ENCODE peak calls at places on chromosomes 16 and 17, in five cellular contexts. One of them, this sample, is unnamed. For H3K9me3, the result is how much of the 10 kb centered on the place peaks cover.

GRCh38 chr16:86924537-86924936 is 346.2 kb downstream of the FOXL1 start:
- DNase-seq in Caco-2: no peak
- DNase-seq in fibroblast of lung: peak
- DNase-seq in uterus: no peak
- DNase-seq in CD8-positive, alpha-beta memory T cell: no peak
- DNase-seq in this sample: no peak

GRCh38 chr17:51765558-51766145 is 392.9 kb downstream of the CA10 start:
- DNase-seq in fibroblast of lung: no peak
- DNase-seq in uterus: no peak
- DNase-seq in Caco-2: no peak
- DNase-seq in CD8-positive, alpha-beta memory T cell: no peak
- DNase-seq in this sample: no peak

GRCh38 chr17:82882715-82883446 is 43.1 kb upstream of the ZNF750 start:
- DNase-seq in Caco-2: no peak
- DNase-seq in uterus: no peak
- DNase-seq in CD8-positive, alpha-beta memory T cell: peak
- DNase-seq in fibroblast of lung: no peak
- DNase-seq in this sample: peak

GRCh38 chr16:8032406-8032805 is 557.9 kb downstream of the TMEM114 start:
- DNase-seq in fibroblast of lung: no peak
- DNase-seq in Caco-2: no peak
- DNase-seq in CD8-positive, alpha-beta memory T cell: no peak
- DNase-seq in uterus: no peak
- DNase-seq in this sample: no peak

GRCh38 chr17:289409-289808 is 63.2 kb downstream of the RPH3AL start:
- DNase-seq in uterus: peak
- DNase-seq in CD8-positive, alpha-beta memory T cell: no peak
- DNase-seq in fibroblast of lung: no peak
- DNase-seq in Caco-2: no peak
- DNase-seq in this sample: no peak

GRCh38 chr17:47717845-47718621 is 15.0 kb upstream of the TBX21 start:
- DNase-seq in Caco-2: no peak
- DNase-seq in fibroblast of lung: no peak
- DNase-seq in uterus: no peak
- DNase-seq in CD8-positive, alpha-beta memory T cell: no peak
- DNase-seq in this sample: no peak

GRCh38 chr17:38572665-38573365 is 32.9 kb downstream of the SRCIN1 start:
- DNase-seq in uterus: no peak
- DNase-seq in CD8-positive, alpha-beta memory T cell: no peak
- DNase-seq in Caco-2: peak
- DNase-seq in fibroblast of lung: no peak
- DNase-seq in this sample: no peak

GRCh38 chr17:77827039-77827438 is 131.5 kb upstream of the TNRC6C start:
- DNase-seq in uterus: no peak
- DNase-seq in fibroblast of lung: no peak
- DNase-seq in CD8-positive, alpha-beta memory T cell: no peak
- DNase-seq in Caco-2: no peak
- DNase-seq in this sample: no peak

GRCh38 chr17:8057691-8058114 is 18.8 kb downstream of the ALOX15B start:
- DNase-seq in uterus: no peak
- DNase-seq in CD8-positive, alpha-beta memory T cell: peak
- DNase-seq in Caco-2: peak
- DNase-seq in fibroblast of lung: peak
- DNase-seq in this sample: no peak

GRCh38 chr16:38941-39892 is 14.2 kb downstream of the POLR3K start:
- DNase-seq in uterus: no peak
- DNase-seq in fibroblast of lung: no peak
- DNase-seq in Caco-2: no peak
- DNase-seq in CD8-positive, alpha-beta memory T cell: peak
- DNase-seq in this sample: peak

GRCh38 chr16:11047939-11048500 is 103.7 kb downstream of the CLEC16A start:
- DNase-seq in Caco-2: no peak
- DNase-seq in uterus: no peak
- DNase-seq in CD8-positive, alpha-beta memory T cell: no peak
- DNase-seq in fibroblast of lung: no peak
- DNase-seq in this sample: no peak

GRCh38 chr16:85591381-85591780 is 21.7 kb upstream of the GSE1 start:
- DNase-seq in Caco-2: no peak
- DNase-seq in fibroblast of lung: no peak
- DNase-seq in uterus: no peak
- DNase-seq in CD8-positive, alpha-beta memory T cell: no peak
- DNase-seq in this sample: no peak

GRCh38 chr16:19232988-19233387 is 52.5 kb upstream of the CLEC19A start:
- DNase-seq in CD8-positive, alpha-beta memory T cell: no peak
- DNase-seq in fibroblast of lung: no peak
- DNase-seq in Caco-2: no peak
- DNase-seq in uterus: no peak
- DNase-seq in this sample: no peak

GRCh38 chr17:15119928-15120327 is 145.2 kb downstream of the PMP22 start:
- DNase-seq in fibroblast of lung: no peak
- DNase-seq in uterus: no peak
- DNase-seq in Caco-2: no peak
- DNase-seq in CD8-positive, alpha-beta memory T cell: no peak
- DNase-seq in this sample: no peak

GRCh38 chr16:66486773-66487579 is 59.9 kb downstream of the BEAN1 start:
- DNase-seq in fibroblast of lung: peak
- DNase-seq in uterus: peak
- DNase-seq in CD8-positive, alpha-beta memory T cell: no peak
- DNase-seq in Caco-2: no peak
- DNase-seq in this sample: no peak

GRCh38 chr16:11253995-11254912 is 1.8 kb downstream of the SOCS1 start:
- DNase-seq in fibroblast of lung: peak
- DNase-seq in CD8-positive, alpha-beta memory T cell: no peak
- DNase-seq in uterus: peak
- DNase-seq in Caco-2: no peak
- DNase-seq in this sample: no peak

GRCh38 chr16:67394271-67395104 is 1.2 kb upstream of the TPPP3 start:
- DNase-seq in CD8-positive, alpha-beta memory T cell: no peak
- DNase-seq in fibroblast of lung: no peak
- DNase-seq in uterus: no peak
- DNase-seq in Caco-2: no peak
- DNase-seq in this sample: no peak

GRCh38 chr17:34997355-34997862 is 17.1 kb downstream of the LIG3 start:
- DNase-seq in Caco-2: no peak
- DNase-seq in uterus: peak
- DNase-seq in fibroblast of lung: peak
- DNase-seq in CD8-positive, alpha-beta memory T cell: no peak
- DNase-seq in this sample: no peak

GRCh38 chr17:57442914-57443571 is 186.7 kb downstream of the MSI2 start:
- DNase-seq in Caco-2: no peak
- DNase-seq in uterus: no peak
- DNase-seq in fibroblast of lung: peak
- DNase-seq in CD8-positive, alpha-beta memory T cell: peak
- DNase-seq in this sample: no peak

GRCh38 chr17:49723423-49723822 is 15.7 kb upstream of the SLC35B1 start:
- DNase-seq in CD8-positive, alpha-beta memory T cell: no peak
- DNase-seq in Caco-2: no peak
- DNase-seq in uterus: peak
- DNase-seq in fibroblast of lung: peak
- DNase-seq in this sample: no peak

GRCh38 chr17:61002316-61002736 is 324.7 kb downstream of the BCAS3 start:
- DNase-seq in CD8-positive, alpha-beta memory T cell: peak
- DNase-seq in Caco-2: peak
- DNase-seq in fibroblast of lung: peak
- DNase-seq in uterus: no peak
- DNase-seq in this sample: no peak

DNA sequence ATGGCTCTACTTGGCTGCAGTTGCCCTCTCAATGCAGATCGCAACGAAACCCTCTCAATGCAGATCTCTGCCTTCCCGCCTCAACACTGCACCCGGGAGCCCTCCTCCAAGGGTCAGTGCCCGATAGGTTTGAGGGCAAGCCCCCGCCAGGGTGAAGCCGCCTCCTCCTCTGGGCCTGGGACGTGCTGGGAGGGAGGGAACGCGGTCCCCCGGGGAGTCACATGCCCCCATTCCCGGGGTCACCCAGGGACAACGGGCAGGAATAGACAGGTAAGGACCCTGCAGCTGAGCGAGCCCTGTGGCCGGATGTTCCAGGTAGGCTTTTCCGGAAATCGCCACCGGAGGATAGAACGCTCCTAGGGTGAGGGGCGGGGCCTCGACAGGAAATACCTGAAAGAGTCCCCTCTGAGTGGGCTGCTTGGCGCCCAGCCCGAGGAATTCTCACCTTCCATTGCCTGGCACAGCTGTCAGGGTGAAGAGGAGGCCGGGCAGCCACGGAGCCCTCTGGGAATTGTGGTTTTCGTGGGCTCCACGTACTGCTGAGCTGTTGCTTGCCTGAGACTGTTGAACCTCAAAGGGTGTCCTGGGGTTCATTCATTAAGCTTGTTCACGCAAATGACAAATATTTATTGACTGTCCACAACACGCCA is 12.8 kb downstream of the ZNF174 start:
- DNase-seq in uterus: no peak
- DNase-seq in Caco-2: no peak
- DNase-seq in fibroblast of lung: no peak
- DNase-seq in CD8-positive, alpha-beta memory T cell: no peak
- DNase-seq in this sample: no peak
- H3K9me3 ChIP-seq in uterus: under half
- H3K9me3 ChIP-seq in Caco-2: under half
- H3K9me3 ChIP-seq in fibroblast of lung: under half
- H3K9me3 ChIP-seq in CD8-positive, alpha-beta memory T cell: under half
- H3K9me3 ChIP-seq in this sample: under half

GRCh38 chr16:35147556-35148504 is 1688.4 kb downstream of the TP53TG3F start:
- DNase-seq in fibroblast of lung: no peak
- DNase-seq in CD8-positive, alpha-beta memory T cell: no peak
- DNase-seq in Caco-2: no peak
- DNase-seq in uterus: no peak
- DNase-seq in this sample: no peak
- H3K9me3 ChIP-seq in fibroblast of lung: under half
- H3K9me3 ChIP-seq in CD8-positive, alpha-beta memory T cell: under half
- H3K9me3 ChIP-seq in Caco-2: under half
- H3K9me3 ChIP-seq in uterus: under half
- H3K9me3 ChIP-seq in this sample: under half

DNA sequence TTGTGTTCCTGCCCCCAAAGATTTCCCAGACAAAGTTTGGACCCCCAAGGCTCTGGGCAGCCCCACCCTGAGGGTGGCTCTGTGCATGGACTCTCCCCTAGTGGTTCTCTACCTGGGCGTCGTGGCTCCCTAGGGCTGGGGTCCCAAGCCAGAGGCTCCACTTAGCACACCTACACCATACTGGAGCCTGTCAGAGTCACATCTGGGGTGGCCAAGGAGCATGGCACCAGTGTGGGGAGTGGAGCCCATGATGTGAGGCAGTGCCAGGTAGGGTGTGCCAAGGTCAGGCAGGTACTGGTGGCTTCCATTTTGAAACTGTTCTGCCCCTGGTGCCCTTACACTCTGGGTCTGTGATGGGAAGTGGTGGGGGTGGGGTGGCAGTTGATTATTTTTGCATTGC is 109.9 kb upstream of the GNAO1 start:
- DNase-seq in CD8-positive, alpha-beta memory T cell: no peak
- DNase-seq in Caco-2: no peak
- DNase-seq in uterus: no peak
- DNase-seq in fibroblast of lung: no peak
- DNase-seq in this sample: no peak
- H3K9me3 ChIP-seq in CD8-positive, alpha-beta memory T cell: under half
- H3K9me3 ChIP-seq in Caco-2: under half
- H3K9me3 ChIP-seq in uterus: under half
- H3K9me3 ChIP-seq in fibroblast of lung: under half
- H3K9me3 ChIP-seq in this sample: under half

DNA sequence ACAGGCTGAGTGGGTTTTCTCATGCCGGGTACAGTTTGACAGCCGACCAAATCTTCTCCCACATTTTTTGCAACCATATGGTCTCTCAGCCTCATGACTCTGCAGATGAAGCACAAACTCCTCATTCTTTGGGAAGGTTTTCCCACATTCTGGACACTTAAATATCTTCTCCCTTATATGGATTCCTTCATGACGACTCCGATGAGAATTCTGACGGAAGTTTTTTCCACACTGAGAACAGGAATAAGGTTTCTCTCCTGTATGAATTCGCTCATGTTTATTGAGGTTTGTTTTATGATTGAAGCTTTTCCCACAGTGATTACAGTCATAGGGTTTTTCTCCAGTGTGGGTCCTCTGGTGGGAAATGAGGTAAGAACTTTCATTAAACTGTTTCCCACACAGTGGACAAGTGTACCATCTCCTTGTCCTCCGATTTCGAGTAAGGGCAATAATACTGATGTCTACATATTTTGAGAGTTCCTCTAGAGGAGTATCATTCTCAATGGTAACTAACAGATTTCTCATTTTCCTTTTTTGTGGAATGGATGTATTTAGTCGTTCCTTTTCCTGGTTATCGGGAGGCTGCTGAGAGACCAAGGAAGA is 10.9 kb downstream of the ZNF200 start:
- DNase-seq in CD8-positive, alpha-beta memory T cell: no peak
- DNase-seq in uterus: no peak
- DNase-seq in Caco-2: no peak
- DNase-seq in fibroblast of lung: peak
- DNase-seq in this sample: no peak
- H3K9me3 ChIP-seq in CD8-positive, alpha-beta memory T cell: under half
- H3K9me3 ChIP-seq in uterus: under half
- H3K9me3 ChIP-seq in Caco-2: under half
- H3K9me3 ChIP-seq in fibroblast of lung: under half
- H3K9me3 ChIP-seq in this sample: under half

DNA sequence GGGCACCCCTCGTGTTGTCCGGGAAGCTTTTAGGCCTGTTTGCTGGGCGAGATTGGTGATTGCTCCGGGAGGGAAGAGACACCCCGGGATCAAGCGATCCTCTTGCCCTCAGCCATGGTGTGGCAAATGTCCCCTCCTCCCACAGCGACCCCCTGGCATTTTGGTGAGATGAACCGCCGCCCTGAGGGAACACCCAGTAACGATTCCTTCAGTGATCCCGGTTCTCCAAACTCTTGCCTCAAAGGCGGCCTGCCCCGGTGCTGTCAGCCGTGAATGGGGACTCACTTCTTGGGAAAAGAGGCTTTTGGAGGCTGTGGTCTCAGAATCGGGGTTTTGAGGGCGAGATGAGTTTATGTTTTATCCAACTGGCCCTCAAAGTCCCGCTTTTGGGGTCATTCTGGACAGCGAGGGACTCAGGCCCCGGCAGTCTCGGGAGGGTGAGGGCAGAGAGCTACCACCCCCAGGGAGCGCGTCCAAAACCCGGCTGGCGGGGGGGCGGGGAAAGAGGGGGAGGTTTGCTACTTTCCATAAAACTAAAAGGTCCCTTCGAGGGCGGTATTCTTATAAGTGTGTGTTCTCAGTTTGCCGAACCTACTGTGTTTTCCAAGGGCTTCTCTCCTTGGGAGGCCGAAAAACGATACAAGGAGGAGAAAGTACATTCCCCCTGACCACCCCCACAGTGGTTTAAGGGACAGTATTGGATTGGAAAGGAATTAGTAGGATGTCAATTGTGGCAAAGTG is 232.7 kb downstream of the MRTFB start:
- DNase-seq in CD8-positive, alpha-beta memory T cell: no peak
- DNase-seq in fibroblast of lung: no peak
- DNase-seq in uterus: peak
- DNase-seq in Caco-2: no peak
- DNase-seq in this sample: no peak
- H3K9me3 ChIP-seq in CD8-positive, alpha-beta memory T cell: under half
- H3K9me3 ChIP-seq in fibroblast of lung: under half
- H3K9me3 ChIP-seq in uterus: under half
- H3K9me3 ChIP-seq in Caco-2: under half
- H3K9me3 ChIP-seq in this sample: under half

This sample was measured in T-helper 17 cell.